ENCODE peak calls at places on chromosomes 5 and 9, in seven cellular contexts. One of them, this sample, is unnamed.

GRCh38 chr5:143806568-143806967 is 5.4 kb upstream of the HMHB1 start:
- DNase-seq in HCT116: no peak
- DNase-seq in K562: no peak
- DNase-seq in GM12878: peak
- DNase-seq in H1: no peak
- DNase-seq in NT2/D1: no peak
- DNase-seq in HepG2: no peak
- DNase-seq in this sample: no peak

GRCh38 chr5:14712131-14712530 is 47.6 kb downstream of the OTULIN start:
- DNase-seq in HCT116: no peak
- DNase-seq in K562: no peak
- DNase-seq in GM12878: no peak
- DNase-seq in H1: no peak
- DNase-seq in NT2/D1: no peak
- DNase-seq in HepG2: no peak
- DNase-seq in this sample: no peak

GRCh38 chr9:110030632-110031031 is 177.3 kb downstream of the C9orf152 start:
- DNase-seq in HCT116: no peak
- DNase-seq in K562: no peak
- DNase-seq in GM12878: no peak
- DNase-seq in H1: no peak
- DNase-seq in NT2/D1: no peak
- DNase-seq in HepG2: no peak
- DNase-seq in this sample: no peak

GRCh38 chr5:140083650-140084049 is 30.3 kb upstream of the PURA start:
- DNase-seq in HCT116: no peak
- DNase-seq in K562: no peak
- DNase-seq in GM12878: no peak
- DNase-seq in H1: no peak
- DNase-seq in NT2/D1: no peak
- DNase-seq in HepG2: no peak
- DNase-seq in this sample: no peak

GRCh38 chr5:5422819-5423515 is 490 bp downstream of the ICE1 start:
- DNase-seq in HCT116: no peak
- DNase-seq in K562: peak
- DNase-seq in GM12878: no peak
- DNase-seq in H1: no peak
- DNase-seq in NT2/D1: no peak
- DNase-seq in HepG2: no peak
- DNase-seq in this sample: no peak

GRCh38 chr5:81363093-81363886 is 30.6 kb downstream of the ACOT12 start:
- DNase-seq in HCT116: no peak
- DNase-seq in K562: no peak
- DNase-seq in GM12878: no peak
- DNase-seq in H1: no peak
- DNase-seq in NT2/D1: no peak
- DNase-seq in HepG2: no peak
- DNase-seq in this sample: no peak

GRCh38 chr5:41334221-41334620 is 120.9 kb upstream of the C6 start:
- DNase-seq in HCT116: no peak
- DNase-seq in K562: no peak
- DNase-seq in GM12878: no peak
- DNase-seq in H1: no peak
- DNase-seq in NT2/D1: no peak
- DNase-seq in HepG2: no peak
- DNase-seq in this sample: no peak

GRCh38 chr9:116323012-116323411 is 169.4 kb downstream of the PAPPA start:
- DNase-seq in HCT116: no peak
- DNase-seq in K562: no peak
- DNase-seq in GM12878: no peak
- DNase-seq in H1: no peak
- DNase-seq in NT2/D1: no peak
- DNase-seq in HepG2: no peak
- DNase-seq in this sample: peak

GRCh38 chr5:151222769-151223446 is 984 bp downstream of the CCDC69 start:
- DNase-seq in HCT116: no peak
- DNase-seq in K562: peak
- DNase-seq in GM12878: no peak
- DNase-seq in H1: no peak
- DNase-seq in NT2/D1: no peak
- DNase-seq in HepG2: no peak
- DNase-seq in this sample: no peak

GRCh38 chr5:151772029-151772867 is 494 bp downstream of the G3BP1 start:
- DNase-seq in HCT116: no peak
- DNase-seq in K562: no peak
- DNase-seq in GM12878: no peak
- DNase-seq in H1: no peak
- DNase-seq in NT2/D1: no peak
- DNase-seq in HepG2: peak
- DNase-seq in this sample: peak

GRCh38 chr5:130981663-130982062 is 183.4 kb downstream of the HINT1 start:
- DNase-seq in HCT116: no peak
- DNase-seq in K562: no peak
- DNase-seq in GM12878: no peak
- DNase-seq in H1: no peak
- DNase-seq in NT2/D1: no peak
- DNase-seq in HepG2: no peak
- DNase-seq in this sample: no peak

GRCh38 chr9:128190516-128191405 is 611 bp downstream of the CIZ1 start:
- DNase-seq in HCT116: no peak
- DNase-seq in K562: no peak
- DNase-seq in GM12878: no peak
- DNase-seq in H1: no peak
- DNase-seq in NT2/D1: no peak
- DNase-seq in HepG2: no peak
- DNase-seq in this sample: no peak

GRCh38 chr9:33446507-33447403 is 638 bp downstream of the AQP3 start:
- DNase-seq in HCT116: no peak
- DNase-seq in K562: peak
- DNase-seq in GM12878: peak
- DNase-seq in H1: no peak
- DNase-seq in NT2/D1: no peak
- DNase-seq in HepG2: peak
- DNase-seq in this sample: peak

GRCh38 chr5:110086658-110087388 is 397.1 kb downstream of the MAN2A1 start:
- DNase-seq in HCT116: no peak
- DNase-seq in K562: no peak
- DNase-seq in GM12878: no peak
- DNase-seq in H1: no peak
- DNase-seq in NT2/D1: no peak
- DNase-seq in HepG2: no peak
- DNase-seq in this sample: no peak

GRCh38 chr5:112552791-112553190 is 133.7 kb upstream of the EPB41L4A start:
- DNase-seq in HCT116: no peak
- DNase-seq in K562: no peak
- DNase-seq in GM12878: no peak
- DNase-seq in H1: no peak
- DNase-seq in NT2/D1: no peak
- DNase-seq in HepG2: no peak
- DNase-seq in this sample: no peak

GRCh38 chr9:115944166-115944948 is 209.2 kb upstream of the PAPPA start:
- DNase-seq in HCT116: no peak
- DNase-seq in K562: no peak
- DNase-seq in GM12878: no peak
- DNase-seq in H1: no peak
- DNase-seq in NT2/D1: no peak
- DNase-seq in HepG2: peak
- DNase-seq in this sample: no peak

GRCh38 chr5:125584119-125584518 is 837.7 kb upstream of the ZNF608 start:
- DNase-seq in HCT116: no peak
- DNase-seq in K562: no peak
- DNase-seq in GM12878: no peak
- DNase-seq in H1: no peak
- DNase-seq in NT2/D1: no peak
- DNase-seq in HepG2: no peak
- DNase-seq in this sample: no peak

GRCh38 chr9:113711251-113711650 is 164.9 kb upstream of the ZNF618 start:
- DNase-seq in HCT116: no peak
- DNase-seq in K562: no peak
- DNase-seq in GM12878: no peak
- DNase-seq in H1: no peak
- DNase-seq in NT2/D1: no peak
- DNase-seq in HepG2: no peak
- DNase-seq in this sample: no peak

GRCh38 chr5:51172853-51173635 is 210.2 kb upstream of the ISL1 start:
- DNase-seq in HCT116: no peak
- DNase-seq in K562: no peak
- DNase-seq in GM12878: no peak
- DNase-seq in H1: no peak
- DNase-seq in NT2/D1: peak
- DNase-seq in HepG2: no peak
- DNase-seq in this sample: no peak

GRCh38 chr5:13601152-13601551 is 343.3 kb downstream of the DNAH5 start:
- DNase-seq in HCT116: no peak
- DNase-seq in K562: no peak
- DNase-seq in GM12878: no peak
- DNase-seq in H1: no peak
- DNase-seq in NT2/D1: no peak
- DNase-seq in HepG2: no peak
- DNase-seq in this sample: no peak

GRCh38 chr5:173331956-173332479 is 3.8 kb upstream of the STC2 start:
- DNase-seq in HCT116: peak
- DNase-seq in K562: peak
- DNase-seq in GM12878: peak
- DNase-seq in H1: no peak
- DNase-seq in NT2/D1: no peak
- DNase-seq in HepG2: peak
- DNase-seq in this sample: peak
- TF ChIP-seq YY1 in HCT116: peak
- TF ChIP-seq YY1 in K562: no peak
- TF ChIP-seq YY1 in GM12878: peak
- TF ChIP-seq YY1 in H1: no peak
- TF ChIP-seq YY1 in NT2/D1: no peak
- TF ChIP-seq YY1 in HepG2: no peak
- TF ChIP-seq YY1 in this sample: no peak

DNA sequence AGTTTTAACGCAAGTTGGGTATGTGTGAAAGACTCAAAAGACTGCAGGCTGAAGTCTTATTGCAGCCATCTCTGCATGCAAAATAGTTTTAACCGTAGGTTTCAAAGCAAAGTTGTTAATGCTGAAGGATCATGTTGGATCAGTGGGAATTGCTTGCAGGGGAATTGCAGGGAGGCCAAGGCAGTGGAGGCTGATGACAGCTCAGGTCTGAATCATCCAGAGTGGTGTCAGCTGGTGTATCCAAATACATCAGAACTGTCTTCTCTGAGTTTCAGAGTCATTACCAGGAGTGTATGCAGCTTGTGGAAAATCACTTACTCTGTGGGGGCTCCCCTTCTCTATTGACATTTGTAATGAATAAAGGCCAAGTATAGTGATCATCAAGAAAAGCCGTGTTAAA is 435.7 kb downstream of the SH3GL2 start:
- DNase-seq in HCT116: no peak
- DNase-seq in K562: no peak
- DNase-seq in GM12878: no peak
- DNase-seq in H1: no peak
- DNase-seq in NT2/D1: no peak
- DNase-seq in HepG2: no peak
- DNase-seq in this sample: no peak
- TF ChIP-seq YY1 in HCT116: no peak
- TF ChIP-seq YY1 in K562: no peak
- TF ChIP-seq YY1 in GM12878: no peak
- TF ChIP-seq YY1 in H1: no peak
- TF ChIP-seq YY1 in NT2/D1: no peak
- TF ChIP-seq YY1 in HepG2: no peak
- TF ChIP-seq YY1 in this sample: no peak

GRCh38 chr5:43750809-43751208 is 147.8 kb downstream of the NNT start:
- DNase-seq in HCT116: no peak
- DNase-seq in K562: no peak
- DNase-seq in GM12878: no peak
- DNase-seq in H1: no peak
- DNase-seq in NT2/D1: no peak
- DNase-seq in HepG2: no peak
- DNase-seq in this sample: no peak

DNA sequence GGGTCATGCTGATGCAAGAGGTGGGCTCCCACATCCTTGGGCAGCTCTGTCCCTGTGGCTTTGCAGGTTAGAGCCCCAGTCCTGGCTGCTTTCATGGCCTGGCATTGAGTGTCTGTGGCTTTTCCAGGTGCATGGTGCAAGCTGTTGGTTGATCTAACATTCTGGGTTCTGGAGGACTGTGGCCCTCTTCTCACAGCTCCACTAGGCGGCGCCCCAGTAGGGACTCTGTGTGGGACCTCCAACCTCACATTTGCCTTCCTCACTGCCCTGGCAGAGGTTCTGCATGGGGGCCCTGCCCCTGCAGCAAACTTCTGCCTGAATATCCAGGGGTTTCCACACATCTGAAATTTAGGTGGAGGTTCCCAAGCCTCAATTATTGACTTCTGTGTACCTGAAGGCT is 150.1 kb downstream of the NNT start:
- DNase-seq in HCT116: no peak
- DNase-seq in K562: peak
- DNase-seq in GM12878: no peak
- DNase-seq in H1: no peak
- DNase-seq in NT2/D1: no peak
- DNase-seq in HepG2: no peak
- DNase-seq in this sample: no peak
- TF ChIP-seq YY1 in HCT116: no peak
- TF ChIP-seq YY1 in K562: no peak
- TF ChIP-seq YY1 in GM12878: no peak
- TF ChIP-seq YY1 in H1: no peak
- TF ChIP-seq YY1 in NT2/D1: no peak
- TF ChIP-seq YY1 in HepG2: no peak
- TF ChIP-seq YY1 in this sample: no peak

GRCh38 chr5:176440932-176441706 is 7.1 kb upstream of the FAF2 start:
- DNase-seq in HCT116: no peak
- DNase-seq in K562: peak
- DNase-seq in GM12878: no peak
- DNase-seq in H1: no peak
- DNase-seq in NT2/D1: no peak
- DNase-seq in HepG2: peak
- DNase-seq in this sample: no peak

GRCh38 chr5:176446884-176447537 is 1.2 kb upstream of the FAF2 start:
- DNase-seq in HCT116: no peak
- DNase-seq in K562: peak
- DNase-seq in GM12878: no peak
- DNase-seq in H1: no peak
- DNase-seq in NT2/D1: no peak
- DNase-seq in HepG2: no peak
- DNase-seq in this sample: no peak

GRCh38 chr5:176444742-176445141 is 3.4 kb upstream of the FAF2 start:
- DNase-seq in HCT116: no peak
- DNase-seq in K562: no peak
- DNase-seq in GM12878: no peak
- DNase-seq in H1: no peak
- DNase-seq in NT2/D1: no peak
- DNase-seq in HepG2: no peak
- DNase-seq in this sample: no peak

GRCh38 chr5:176438959-176439757 is 9.0 kb upstream of the FAF2 start:
- DNase-seq in HCT116: no peak
- DNase-seq in K562: peak
- DNase-seq in GM12878: no peak
- DNase-seq in H1: no peak
- DNase-seq in NT2/D1: no peak
- DNase-seq in HepG2: peak
- DNase-seq in this sample: no peak

DNA sequence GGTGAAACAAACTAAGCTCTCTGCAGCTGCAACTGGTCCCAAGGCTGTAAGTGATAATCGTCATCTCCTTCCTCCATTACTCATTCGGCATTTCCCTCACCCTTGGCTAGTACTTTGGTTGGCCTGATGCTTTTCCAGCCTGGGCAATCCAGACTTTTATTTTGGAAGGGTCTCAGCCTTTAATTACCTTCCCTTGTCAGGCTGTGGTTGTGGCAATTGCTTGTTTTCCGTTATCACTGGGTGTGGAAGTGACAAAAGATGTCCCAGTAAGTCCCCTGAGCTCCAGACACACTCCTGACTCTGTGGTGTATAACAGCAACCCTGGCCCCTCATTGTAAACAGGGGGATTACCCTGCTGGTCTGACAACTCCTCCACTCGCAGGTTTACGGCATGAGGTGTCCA is 6.3 kb upstream of the FAF2 start:
- DNase-seq in HCT116: no peak
- DNase-seq in K562: peak
- DNase-seq in GM12878: no peak
- DNase-seq in H1: no peak
- DNase-seq in NT2/D1: no peak
- DNase-seq in HepG2: peak
- DNase-seq in this sample: no peak
- TF ChIP-seq YY1 in HCT116: no peak
- TF ChIP-seq YY1 in K562: no peak
- TF ChIP-seq YY1 in GM12878: no peak
- TF ChIP-seq YY1 in H1: no peak
- TF ChIP-seq YY1 in NT2/D1: no peak
- TF ChIP-seq YY1 in HepG2: no peak
- TF ChIP-seq YY1 in this sample: no peak